ENCODE peak calls at places on chromosome 3, in nine cellular contexts. C is heart left ventricle; K is CD4-positive, CD25-positive, alpha-beta regulatory T cell; Q is A673; R is neuronal stem cell; Y is GM12878; D is tibial nerve; O is mesendoderm; L is GM23338. P is an unnamed sample.
A peak's percentile ranks its signal among the peaks of the same experiment; 100 is the strongest.

GRCh38 chr3:142853270-142854163 is 35.4 kb downstream of the PCOLCE2 start:
- DNase-seq in C (peak; percentile 71), K (no peak), Q (peak; percentile 38), R (no peak), Y (no peak), D (no peak), O (no peak), L (no peak), P (no peak)

GRCh38 chr3:31226331-31226730 is 306.4 kb upstream of the STT3B start:
- DNase-seq in C (no peak), K (peak; percentile 51), Q (peak; percentile 4), R (no peak), Y (no peak), D (no peak), O (no peak), L (no peak), P (no peak)

GRCh38 chr3:120567370-120568197 is 28.6 kb upstream of the NDUFB4 start:
- DNase-seq in C (no peak), K (no peak), Q (peak; percentile 51), R (no peak), Y (no peak), D (no peak), O (peak; percentile 66), L (peak; percentile 59), P (no peak)

GRCh38 chr3:140236836-140237476 is 302.0 kb downstream of the CLSTN2 start:
- DNase-seq in C (no peak), K (no peak), Q (no peak), R (no peak), Y (no peak), D (no peak), O (no peak), L (no peak), P (no peak)

GRCh38 chr3:37229740-37230139 is 55.4 kb upstream of the LRRFIP2 start:
- DNase-seq in C (no peak), K (no peak), Q (no peak), R (no peak), Y (no peak), D (no peak), O (no peak), L (no peak), P (no peak)

GRCh38 chr3:11187678-11188077 is 33.4 kb downstream of the HRH1 start:
- DNase-seq in C (no peak), K (no peak), Q (no peak), R (no peak), Y (no peak), D (no peak), O (no peak), L (no peak), P (no peak)

GRCh38 chr3:126816956-126817777 is 113.1 kb downstream of the CHCHD6 start:
- DNase-seq in C (no peak), K (no peak), Q (no peak), R (no peak), Y (no peak), D (no peak), O (no peak), L (peak; percentile 58), P (no peak)

GRCh38 chr3:164416491-164417222 is 661.6 kb downstream of the SI start:
- DNase-seq in C (no peak), K (no peak), Q (no peak), R (no peak), Y (no peak), D (no peak), O (no peak), L (peak; percentile 4), P (no peak)

GRCh38 chr3:129428382-129429079 is at the start of gene EFCAB12:
- DNase-seq in C (peak; percentile 98), K (peak; percentile 83), Q (peak; percentile 97), R (peak; percentile 88), Y (no peak), D (peak; percentile 93), O (peak; percentile 96), L (peak; percentile 99), P (peak; percentile 90)

GRCh38 chr3:129428020-129428381 is 435 bp downstream of the EFCAB12 start:
- DNase-seq in C (no peak), K (no peak), Q (peak; percentile 52), R (no peak), Y (no peak), D (no peak), O (peak; percentile 34), L (peak; percentile 39), P (no peak)

GRCh38 chr3:129432036-129432435 is 3.6 kb upstream of the EFCAB12 start:
- DNase-seq in C (no peak), K (no peak), Q (no peak), R (no peak), Y (no peak), D (no peak), O (no peak), L (no peak), P (no peak)

GRCh38 chr3:129429597-129429996 is 1.2 kb upstream of the EFCAB12 start:
- DNase-seq in C (no peak), K (no peak), Q (no peak), R (no peak), Y (no peak), D (no peak), O (peak; percentile 51), L (peak; percentile 63), P (no peak)

DNA sequence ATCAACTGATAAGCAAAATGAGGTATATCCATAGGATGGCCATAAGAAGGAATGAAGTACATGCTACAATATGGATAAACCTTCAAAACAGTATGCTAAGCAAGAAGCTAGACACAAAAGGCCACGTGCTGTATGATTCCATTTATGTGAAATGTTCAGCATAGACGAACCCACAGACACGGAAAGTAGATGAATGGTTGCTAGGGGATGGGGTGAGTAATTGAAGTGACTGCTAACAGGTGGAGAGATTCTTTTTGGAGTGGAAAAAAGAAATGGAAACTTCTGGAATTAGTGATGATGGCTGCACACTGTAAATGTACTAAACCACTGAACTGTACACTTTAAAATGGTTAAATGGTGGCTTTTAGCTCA is 630 bp upstream of the EFCAB12 start:
- DNase-seq in C (no peak), K (no peak), Q (no peak), R (no peak), Y (no peak), D (no peak), O (no peak), L (no peak), P (no peak)
- H3K4me3 ChIP-seq in C (no peak overlapping the region), K (peak overlapping the region; percentile 20), Q (peak overlapping the region; percentile 52), R (no peak overlapping the region), Y (no peak overlapping the region), D (peak overlapping the region; percentile 55), O (no peak overlapping the region), L (peak overlapping the region; percentile 20), P (no peak overlapping the region)

GRCh38 chr3:49026536-49026935 is 2.7 kb downstream of the IMPDH2 start:
- DNase-seq in C (no peak), K (no peak), Q (no peak), R (no peak), Y (no peak), D (no peak), O (no peak), L (no peak), P (no peak)

GRCh38 chr3:49028673-49029562 is at the start of gene IMPDH2:
- DNase-seq in C (peak; percentile 97), K (peak; percentile 92), Q (peak; percentile 86), R (peak; percentile 88), Y (peak; percentile 79), D (peak; percentile 90), O (peak; percentile 94), L (peak; percentile 96), P (peak; percentile 86)

GRCh38 chr3:49029563-49029884 is 326 bp upstream of the IMPDH2 start:
- DNase-seq in C (no peak), K (no peak), Q (no peak), R (no peak), Y (no peak), D (no peak), O (no peak), L (no peak), P (no peak)

GRCh38 chr3:49027634-49028033 is 1.6 kb downstream of the IMPDH2 start:
- DNase-seq in C (no peak), K (no peak), Q (no peak), R (no peak), Y (no peak), D (no peak), O (no peak), L (no peak), P (no peak)

DNA sequence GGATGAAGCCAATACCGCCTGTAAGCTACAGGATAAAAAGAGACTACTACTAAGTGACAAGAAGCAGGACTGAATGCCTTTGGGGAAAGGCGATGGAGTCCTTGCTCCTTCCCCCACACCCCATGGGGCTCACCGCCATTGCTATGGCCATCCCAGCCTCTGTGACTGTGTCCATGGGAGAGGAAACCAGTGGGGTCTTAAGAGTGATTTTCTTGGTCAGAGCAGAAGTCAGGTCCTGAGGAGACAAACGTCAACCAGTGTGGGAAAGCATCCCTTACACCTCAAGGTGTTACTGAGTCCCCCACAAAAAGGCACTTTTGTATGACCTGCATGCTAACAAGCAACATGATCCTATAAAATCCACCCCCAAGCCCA is 913 bp downstream of the IMPDH2 start:
- DNase-seq in C (no peak), K (no peak), Q (no peak), R (no peak), Y (no peak), D (no peak), O (no peak), L (no peak), P (no peak)
- H3K4me1 ChIP-seq in C (peaks cover 23% of the 10 kb centered on the region), K (peaks cover 23% of the 10 kb centered on the region), Q (peaks cover 6% of the 10 kb centered on the region), R (peaks cover 10% of the 10 kb centered on the region), Y (peaks cover 13% of the 10 kb centered on the region), D (no peaks in the 10 kb centered on the region), O (peaks cover 10% of the 10 kb centered on the region), L (peaks cover 9% of the 10 kb centered on the region), P (peaks cover 14% of the 10 kb centered on the region)

DNA sequence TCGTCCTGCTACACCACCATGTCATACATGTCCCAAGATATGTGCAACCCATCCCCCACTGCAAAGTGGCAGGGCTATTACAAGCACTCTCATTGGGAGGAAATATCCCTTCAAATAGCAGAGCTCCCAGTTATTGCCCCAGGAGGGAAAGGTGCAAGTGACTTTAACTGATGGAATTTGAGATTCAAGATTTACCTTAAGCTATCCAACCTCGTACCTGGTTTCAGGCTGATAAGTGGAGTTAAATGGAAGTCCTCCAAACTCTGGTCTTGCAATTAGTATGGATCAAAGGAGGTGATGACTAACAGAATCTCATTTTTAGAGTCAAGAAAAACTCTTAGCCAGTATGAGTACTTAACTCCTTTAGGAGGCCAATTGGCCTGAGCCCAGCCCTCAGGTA is 2.1 kb downstream of the SLCO2A1 start:
- DNase-seq in C (no peak), K (no peak), Q (no peak), R (no peak), Y (no peak), D (no peak), O (no peak), L (no peak), P (no peak)
- H3K4me3 ChIP-seq in C (no peak overlapping the region), K (no peak overlapping the region), Q (no peak overlapping the region), R (no peak overlapping the region), Y (no peak overlapping the region), D (no peak overlapping the region), O (no peak overlapping the region), L (no peak overlapping the region), P (no peak overlapping the region)

DNA sequence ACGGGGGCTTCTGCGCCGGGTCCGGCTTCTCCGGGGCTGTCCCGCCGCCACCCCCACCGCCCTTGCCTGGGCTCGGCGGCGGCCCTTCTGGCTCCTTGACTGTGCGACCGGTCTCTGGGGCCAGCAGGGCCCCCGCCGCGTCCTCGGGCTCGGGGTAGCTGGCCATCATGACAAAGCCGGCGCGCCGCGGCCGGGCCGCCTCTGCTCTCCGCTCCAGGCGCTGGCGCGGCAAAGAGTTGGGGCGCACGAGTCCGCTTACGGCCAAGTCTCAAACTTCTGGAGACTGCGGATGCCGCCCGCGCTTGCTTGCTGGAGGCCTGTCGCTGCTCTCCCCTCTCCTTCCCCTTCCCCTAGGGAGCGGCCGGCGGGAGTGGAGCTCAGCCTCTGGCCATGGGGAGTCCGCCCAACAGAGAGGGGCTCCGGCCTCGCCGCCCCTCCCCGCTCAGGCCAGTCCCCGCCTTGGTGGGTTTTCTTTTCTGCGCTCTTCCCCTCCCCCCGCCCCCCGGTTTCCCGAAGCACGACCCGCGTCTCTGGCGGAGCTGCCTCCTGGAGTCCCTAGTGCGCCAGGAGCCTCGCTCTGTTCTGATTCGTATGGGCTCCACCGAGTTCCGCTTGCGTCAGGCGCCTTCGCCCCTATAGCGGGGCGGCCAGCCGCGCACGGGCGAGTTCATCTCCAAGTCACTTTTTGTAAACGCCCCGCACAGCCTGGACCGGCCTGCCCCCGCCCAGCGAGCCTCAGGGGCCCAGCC is at the start of the genes FOXL2 and FOXL2NB:
- DNase-seq in C (peak; percentile 63), K (no peak), Q (no peak), R (peak; percentile 57), Y (no peak), D (no peak), O (peak; percentile 87), L (peak; percentile 84), P (no peak)
- H3K4me1 ChIP-seq in C (peaks cover 38% of the 10 kb centered on the region), K (peaks cover 46% of the 10 kb centered on the region), Q (peaks cover 5% of the 10 kb centered on the region), R (peaks cover 15% of the 10 kb centered on the region), Y (no peaks in the 10 kb centered on the region), D (no peaks in the 10 kb centered on the region), O (peaks cover 4% of the 10 kb centered on the region), L (peaks cover 48% of the 10 kb centered on the region), P (peaks cover 38% of the 10 kb centered on the region)

P was measured in CD8-positive, alpha-beta T cell.